ENCODE peak calls at places on chromosomes 16 and 17, in eight cellular contexts. One of them, this sample, is unnamed.

GRCh38 chr17:1180958-1181768 is 1.4 kb upstream of the ABR start:
- DNase-seq in Daoy: no peak
- DNase-seq in RCC 7860: no peak
- DNase-seq in RPMI7951: no peak
- DNase-seq in B cell: peak
- DNase-seq in GM03348: no peak
- DNase-seq in stimulated activated CD4-positive, alpha-beta T cell treated with anti-CD3 and anti-CD28 coated beads, TNF-alpha, amount 100 ng/mL, for 48 hours: no peak
- DNase-seq in C1 segment of cervical spinal cord: no peak
- DNase-seq in this sample: no peak

GRCh38 chr17:74132354-74132753 is 71.1 kb upstream of the RPL38 start:
- DNase-seq in RPMI7951: no peak
- DNase-seq in Daoy: no peak
- DNase-seq in C1 segment of cervical spinal cord: no peak
- DNase-seq in GM03348: no peak
- DNase-seq in RCC 7860: no peak
- DNase-seq in stimulated activated CD4-positive, alpha-beta T cell treated with anti-CD3 and anti-CD28 coated beads, TNF-alpha, amount 100 ng/mL, for 48 hours: no peak
- DNase-seq in B cell: no peak
- DNase-seq in this sample: no peak

GRCh38 chr17:11264183-11264871 is 23.3 kb downstream of the SHISA6 start:
- DNase-seq in RPMI7951: no peak
- DNase-seq in Daoy: no peak
- DNase-seq in C1 segment of cervical spinal cord: no peak
- DNase-seq in RCC 7860: peak
- DNase-seq in B cell: no peak
- DNase-seq in GM03348: no peak
- DNase-seq in stimulated activated CD4-positive, alpha-beta T cell treated with anti-CD3 and anti-CD28 coated beads, TNF-alpha, amount 100 ng/mL, for 48 hours: no peak
- DNase-seq in this sample: no peak

GRCh38 chr17:74795327-74796020 is 19.3 kb upstream of the NAT9 start:
- DNase-seq in Daoy: no peak
- DNase-seq in RPMI7951: no peak
- DNase-seq in GM03348: no peak
- DNase-seq in stimulated activated CD4-positive, alpha-beta T cell treated with anti-CD3 and anti-CD28 coated beads, TNF-alpha, amount 100 ng/mL, for 48 hours: no peak
- DNase-seq in B cell: no peak
- DNase-seq in C1 segment of cervical spinal cord: no peak
- DNase-seq in RCC 7860: no peak
- DNase-seq in this sample: no peak

GRCh38 chr17:28369684-28370034 is 448 bp downstream of the VTN start:
- DNase-seq in GM03348: no peak
- DNase-seq in RCC 7860: no peak
- DNase-seq in stimulated activated CD4-positive, alpha-beta T cell treated with anti-CD3 and anti-CD28 coated beads, TNF-alpha, amount 100 ng/mL, for 48 hours: no peak
- DNase-seq in Daoy: no peak
- DNase-seq in B cell: no peak
- DNase-seq in C1 segment of cervical spinal cord: no peak
- DNase-seq in RPMI7951: no peak
- DNase-seq in this sample: no peak

GRCh38 chr16:82023206-82023605 is 11.8 kb upstream of the HSD17B2 start:
- DNase-seq in RPMI7951: no peak
- DNase-seq in B cell: no peak
- DNase-seq in RCC 7860: no peak
- DNase-seq in Daoy: no peak
- DNase-seq in C1 segment of cervical spinal cord: no peak
- DNase-seq in stimulated activated CD4-positive, alpha-beta T cell treated with anti-CD3 and anti-CD28 coated beads, TNF-alpha, amount 100 ng/mL, for 48 hours: no peak
- DNase-seq in GM03348: no peak
- DNase-seq in this sample: no peak

GRCh38 chr16:85173981-85174751 is 61.9 kb upstream of the CIBAR2 start:
- DNase-seq in B cell: no peak
- DNase-seq in RPMI7951: peak
- DNase-seq in C1 segment of cervical spinal cord: peak
- DNase-seq in stimulated activated CD4-positive, alpha-beta T cell treated with anti-CD3 and anti-CD28 coated beads, TNF-alpha, amount 100 ng/mL, for 48 hours: no peak
- DNase-seq in Daoy: peak
- DNase-seq in RCC 7860: peak
- DNase-seq in GM03348: peak
- DNase-seq in this sample: no peak

GRCh38 chr17:77645441-77646430 is 312.8 kb upstream of the TNRC6C start:
- DNase-seq in C1 segment of cervical spinal cord: no peak
- DNase-seq in B cell: no peak
- DNase-seq in RPMI7951: peak
- DNase-seq in stimulated activated CD4-positive, alpha-beta T cell treated with anti-CD3 and anti-CD28 coated beads, TNF-alpha, amount 100 ng/mL, for 48 hours: peak
- DNase-seq in GM03348: no peak
- DNase-seq in Daoy: peak
- DNase-seq in RCC 7860: no peak
- DNase-seq in this sample: no peak

GRCh38 chr17:81573794-81574642 is 21.9 kb upstream of the FAAP100 start:
- DNase-seq in Daoy: no peak
- DNase-seq in B cell: peak
- DNase-seq in RCC 7860: no peak
- DNase-seq in C1 segment of cervical spinal cord: no peak
- DNase-seq in RPMI7951: no peak
- DNase-seq in stimulated activated CD4-positive, alpha-beta T cell treated with anti-CD3 and anti-CD28 coated beads, TNF-alpha, amount 100 ng/mL, for 48 hours: no peak
- DNase-seq in GM03348: no peak
- DNase-seq in this sample: no peak

GRCh38 chr16:89805136-89805905 is 11.1 kb downstream of the FANCA start:
- DNase-seq in C1 segment of cervical spinal cord: no peak
- DNase-seq in Daoy: no peak
- DNase-seq in B cell: no peak
- DNase-seq in RCC 7860: no peak
- DNase-seq in GM03348: peak
- DNase-seq in stimulated activated CD4-positive, alpha-beta T cell treated with anti-CD3 and anti-CD28 coated beads, TNF-alpha, amount 100 ng/mL, for 48 hours: no peak
- DNase-seq in RPMI7951: no peak
- DNase-seq in this sample: no peak

This sample was measured in right atrium auricular region.